ENCODE peak calls at places on chromosomes 7 and 10, in six cellular contexts. L is activated naive CD4-positive, alpha-beta T cell; O is AG09309; R is stimulated activated CD8-positive, alpha-beta memory T cell treated with anti-CD3 and anti-CD28 coated beads, Interleukin-7, amount 100 ng/mL, for 4 hours; F is stomach; W is amniotic stem cell. C is an unnamed sample.
A peak's percentile ranks its signal among the peaks of the same experiment; 100 is the strongest.

GRCh38 chr7:128352138-128352537 is 8.4 kb upstream of the RBM28 start:
- DNase-seq in L (no peak), O (no peak), R (peak; percentile 20), F (peak; percentile 77), W (no peak), C (no peak)

GRCh38 chr10:79042639-79043411 is 25.9 kb upstream of the ZMIZ1 start:
- DNase-seq in L (no peak), O (no peak), R (no peak), F (no peak), W (no peak), C (no peak)

GRCh38 chr10:69895759-69896158 is 94.1 kb downstream of the COL13A1 start:
- DNase-seq in L (no peak), O (peak; percentile 85), R (no peak), F (no peak), W (no peak), C (no peak)

GRCh38 chr7:95303501-95303900 is 20.8 kb downstream of the PON1 start:
- DNase-seq in L (no peak), O (no peak), R (no peak), F (no peak), W (no peak), C (no peak)

GRCh38 chr10:78471326-78471722 is 437.7 kb downstream of the RPS24 start:
- DNase-seq in L (no peak), O (no peak), R (no peak), F (no peak), W (no peak), C (no peak)

GRCh38 chr10:43692051-43692825 is 43.6 kb upstream of the ZNF32 start:
- DNase-seq in L (no peak), O (peak; percentile 85), R (no peak), F (no peak), W (no peak), C (no peak)

GRCh38 chr10:47094126-47094525 is 182.9 kb downstream of the PTPN20 start:
- DNase-seq in L (no peak), O (no peak), R (no peak), F (no peak), W (no peak), C (no peak)

GRCh38 chr10:75593690-75594556 is 162.5 kb downstream of the LRMDA start:
- DNase-seq in L (no peak), O (no peak), R (no peak), F (no peak), W (no peak), C (no peak)

C was measured in SIG-M5.